ENCODE peak calls at places on chromosomes 3 and 15, in eight cellular contexts. W is WERI-Rb-1, O is astrocyte of the spinal cord, X is HFF-Myc, D is choroid plexus epithelial cell, F is lower lobe of right lung, Q is fibroblast of lung, V is lower leg skin. R is an unnamed sample.

GRCh38 chr15:98126326-98127090 is 166.0 kb downstream of the ARRDC4 start:
- DNase-seq in X (no peak), W (no peak), F (no peak), V (no peak), O (no peak), Q (no peak), D (no peak), R (no peak)

GRCh38 chr3:53089511-53089910 is 40.7 kb downstream of the RFT1 start:
- DNase-seq in X (no peak), D (peak), Q (no peak), W (no peak), F (no peak), V (no peak), O (no peak), R (no peak)

GRCh38 chr15:80967451-80967850 is 22.2 kb downstream of the MESD start:
- DNase-seq in X (no peak), Q (peak), W (no peak), F (no peak), O (peak), V (peak), D (peak), R (no peak)

GRCh38 chr15:50911641-50912040 is 3.2 kb downstream of the AP4E1 start:
- DNase-seq in X (no peak), W (no peak), F (no peak), Q (no peak), V (no peak), O (peak), D (peak), R (no peak)

GRCh38 chr15:85800460-85801123 is 5.9 kb upstream of the KLHL25 start:
- DNase-seq in W (peak), F (peak), X (no peak), V (no peak), Q (peak), O (peak), D (peak), R (no peak)

GRCh38 chr3:137294839-137295238 is 337.1 kb downstream of the IL20RB start:
- DNase-seq in X (no peak), W (no peak), O (no peak), V (no peak), D (no peak), Q (no peak), F (no peak), R (no peak)

GRCh38 chr3:171039674-171040073 is 13.2 kb upstream of the SLC2A2 start:
- DNase-seq in V (no peak), W (no peak), O (no peak), Q (no peak), F (no peak), D (peak), X (no peak), R (no peak)

GRCh38 chr15:33618300-33618699 is 307.5 kb downstream of the RYR3 start:
- DNase-seq in D (peak), F (no peak), X (no peak), O (no peak), V (no peak), W (no peak), Q (no peak), R (no peak)

GRCh38 chr3:126149256-126149902 is 31.0 kb downstream of the ALDH1L1 start:
- DNase-seq in F (peak), D (no peak), Q (no peak), O (no peak), V (peak), X (no peak), W (no peak), R (no peak)

GRCh38 chr3:53170325-53171108 is 9.5 kb downstream of the PRKCD start:
- DNase-seq in D (peak), F (peak), W (no peak), V (no peak), X (no peak), Q (no peak), O (no peak), R (peak)

GRCh38 chr3:76097588-76097975 is 312.2 kb upstream of the ZNF717 start:
- DNase-seq in W (no peak), X (no peak), V (no peak), O (no peak), Q (no peak), F (no peak), D (peak), R (no peak)

GRCh38 chr15:61186905-61187865 is 41.9 kb downstream of the RORA start:
- DNase-seq in O (no peak), V (peak), F (peak), W (no peak), D (no peak), Q (peak), X (no peak), R (no peak)

GRCh38 chr15:72766780-72767179 is 16.8 kb downstream of the ADPGK start:
- DNase-seq in F (no peak), V (no peak), O (no peak), X (no peak), Q (no peak), D (no peak), W (no peak), R (no peak)

GRCh38 chr15:70102827-70103226 is 5.1 kb upstream of the TLE3 start:
- DNase-seq in W (no peak), D (no peak), X (no peak), O (no peak), Q (no peak), F (no peak), V (no peak), R (no peak)

GRCh38 chr3:65334045-65334665 is 646.4 kb upstream of the ADAMTS9 start:
- DNase-seq in W (peak), V (no peak), Q (peak), D (peak), F (no peak), O (no peak), X (no peak), R (no peak)

GRCh38 chr15:47422901-47423300 is 294.4 kb upstream of the SEMA6D start:
- DNase-seq in Q (peak), V (no peak), O (peak), W (no peak), D (peak), X (no peak), F (no peak), R (no peak)

GRCh38 chr3:128794067-128794768 is 68.2 kb downstream of the RAB7A start:
- DNase-seq in F (no peak), D (peak), W (no peak), O (peak), Q (peak), X (no peak), V (no peak), R (no peak)

GRCh38 chr3:59121346-59122144 is 71.7 kb upstream of the CFAP20DC start:
- DNase-seq in V (no peak), X (no peak), W (no peak), Q (no peak), O (no peak), F (no peak), D (no peak), R (no peak)

GRCh38 chr15:78709263-78709882 is 68.4 kb upstream of the CHRNB4 start:
- DNase-seq in Q (peak), O (peak), F (peak), D (peak), V (peak), X (no peak), W (peak), R (peak)

GRCh38 chr15:98754283-98755022 is 106.1 kb downstream of the IGF1R start:
- DNase-seq in F (no peak), W (no peak), Q (peak), O (peak), X (no peak), D (peak), V (no peak), R (no peak)

GRCh38 chr3:126570103-126570541 is 11.4 kb upstream of the C3orf22 start:
- DNase-seq in F (no peak), X (no peak), Q (no peak), D (no peak), O (no peak), W (no peak), V (no peak), R (no peak)

GRCh38 chr15:95300958-95301357 is 1029.5 kb upstream of the NR2F2 start:
- DNase-seq in V (no peak), D (peak), X (no peak), O (no peak), Q (no peak), F (no peak), W (no peak), R (no peak)

GRCh38 chr3:72962317-72962716 is 34.3 kb upstream of the PPP4R2 start:
- DNase-seq in F (no peak), W (no peak), D (no peak), V (no peak), Q (no peak), X (no peak), O (no peak), R (no peak)

GRCh38 chr15:51649659-51650521 is 27.3 kb upstream of the DMXL2 start:
- DNase-seq in W (peak), D (peak), Q (peak), F (no peak), V (no peak), X (peak), O (peak), R (no peak)

GRCh38 chr3:45666729-45667440 is 22.3 kb upstream of the SACM1L start:
- DNase-seq in D (peak), X (no peak), O (peak), F (no peak), V (no peak), W (no peak), Q (peak), R (no peak)

GRCh38 chr3:152458725-152459515 is 190.2 kb downstream of the MBNL1 start:
- DNase-seq in X (no peak), O (peak), F (no peak), D (peak), W (no peak), V (no peak), Q (no peak), R (no peak)

GRCh38 chr3:42387802-42388651 is 22.4 kb downstream of the LYZL4 start:
- DNase-seq in W (no peak), V (no peak), D (peak), O (peak), Q (no peak), F (no peak), X (no peak), R (no peak)

GRCh38 chr3:134389865-134390264 is 15.6 kb upstream of the AMOTL2 start:
- DNase-seq in V (no peak), F (no peak), Q (no peak), D (no peak), O (no peak), X (no peak), W (no peak), R (no peak)

GRCh38 chr3:134397755-134398154 is 23.5 kb upstream of the AMOTL2 start:
- DNase-seq in W (no peak), V (no peak), X (no peak), O (no peak), D (no peak), F (no peak), Q (no peak), R (no peak)

GRCh38 chr3:134394380-134394779 is 20.1 kb upstream of the AMOTL2 start:
- DNase-seq in D (no peak), X (no peak), O (no peak), Q (no peak), F (no peak), W (no peak), V (no peak), R (no peak)

GRCh38 chr3:134392336-134392983 is 18.2 kb upstream of the AMOTL2 start:
- DNase-seq in W (no peak), Q (peak), D (peak), F (no peak), O (no peak), V (peak), X (no peak), R (no peak)

GRCh38 chr3:134395103-134395502 is 20.9 kb upstream of the AMOTL2 start:
- DNase-seq in V (no peak), O (no peak), D (no peak), Q (no peak), F (no peak), X (no peak), W (no peak), R (no peak)
- TF ChIP-seq CTCF in V (no peak), O (no peak), D (no peak), Q (no peak), F (no peak), X (no peak), W (no peak), R (no peak)

DNA sequence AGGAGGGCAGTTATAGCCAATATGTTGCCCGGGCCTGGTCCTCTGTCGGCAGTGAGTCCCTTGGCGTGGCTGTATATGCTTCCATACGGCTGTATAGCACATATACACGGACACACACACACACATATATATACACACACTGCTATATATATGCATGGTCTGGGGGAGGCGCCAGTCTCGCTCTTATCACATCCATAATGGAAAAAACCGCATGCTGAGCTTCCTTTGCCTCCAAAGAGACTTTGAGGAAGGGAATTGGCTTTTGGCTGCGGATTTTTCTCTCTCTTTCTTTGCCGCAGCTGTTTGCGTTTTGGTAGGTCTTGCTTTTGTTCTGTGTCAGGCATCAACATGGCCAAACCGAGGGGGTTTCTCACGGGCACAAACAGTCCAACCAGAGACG is 11.3 kb upstream of the TMEM115 start:
- DNase-seq in D (peak), X (no peak), W (peak), V (no peak), F (no peak), Q (peak), O (no peak), R (no peak)
- TF ChIP-seq CTCF in D (peak), X (peak), W (peak), V (no peak), F (no peak), Q (no peak), O (peak), R (no peak)

GRCh38 chr3:4736284-4736861 is 242.9 kb upstream of the BHLHE40 start:
- DNase-seq in O (no peak), W (no peak), F (peak), Q (no peak), V (peak), X (no peak), D (peak), R (no peak)
- TF ChIP-seq CTCF in O (no peak), W (no peak), F (no peak), Q (no peak), V (no peak), X (no peak), D (no peak), R (no peak)

GRCh38 chr3:113277886-113278598 is 66.7 kb downstream of the BOC start:
- DNase-seq in V (no peak), D (no peak), Q (no peak), X (no peak), F (no peak), O (no peak), W (no peak), R (no peak)
- TF ChIP-seq CTCF in V (no peak), D (peak), Q (no peak), X (no peak), F (no peak), O (peak), W (peak), R (no peak)

GRCh38 chr3:46847744-46848143 is 15.5 kb downstream of the MYL3 start:
- DNase-seq in X (no peak), D (no peak), O (no peak), Q (no peak), W (no peak), F (no peak), V (no peak), R (no peak)

GRCh38 chr3:46846624-46847542 is 16.4 kb downstream of the MYL3 start:
- DNase-seq in D (no peak), F (no peak), O (no peak), Q (no peak), X (no peak), W (no peak), V (peak), R (peak)

GRCh38 chr3:46849098-46849631 is 14.1 kb downstream of the MYL3 start:
- DNase-seq in Q (no peak), X (no peak), F (no peak), O (no peak), V (peak), W (no peak), D (no peak), R (peak)

GRCh38 chr3:46849686-46850467 is 13.4 kb downstream of the MYL3 start:
- DNase-seq in Q (no peak), X (no peak), F (no peak), V (peak), O (no peak), D (no peak), W (no peak), R (no peak)

DNA sequence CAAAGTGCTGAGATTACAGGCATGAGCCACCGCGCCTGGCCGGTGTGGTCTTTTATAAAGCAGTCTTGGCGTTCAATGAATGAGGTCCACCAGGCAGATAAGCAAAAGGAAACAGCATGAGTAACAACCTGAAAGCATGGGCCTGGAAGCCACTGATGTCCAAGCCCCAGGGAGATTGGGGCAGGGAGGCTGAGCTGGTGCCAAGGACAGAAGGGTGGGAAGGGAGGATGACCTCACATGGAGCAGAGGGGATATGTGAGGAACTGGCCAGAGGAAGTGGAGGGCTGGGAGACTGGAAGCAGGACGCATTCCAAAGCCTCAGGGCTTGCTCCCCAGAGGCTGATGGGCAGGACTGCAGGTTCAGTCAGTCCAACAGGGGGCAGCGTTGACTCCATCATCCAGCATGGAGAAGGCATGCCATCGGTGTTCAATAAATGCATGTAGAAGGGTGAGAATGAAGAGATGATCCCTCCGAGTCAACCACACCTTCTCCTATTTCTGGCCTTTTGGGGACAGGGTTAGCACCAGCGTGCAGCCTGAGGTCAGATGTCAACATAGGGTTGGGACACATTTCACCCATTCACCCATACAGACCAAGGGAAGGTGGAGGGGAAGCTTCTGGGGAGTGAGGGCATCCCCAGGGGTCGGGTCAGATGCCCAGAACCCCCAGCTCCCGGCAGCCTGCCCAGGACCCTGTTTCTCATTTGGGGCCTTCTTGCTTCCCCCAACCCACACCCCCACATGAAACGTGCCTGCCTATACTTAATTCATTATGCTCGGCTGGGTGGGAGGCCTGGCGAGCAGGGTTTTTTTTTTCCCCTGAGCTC is 14.8 kb downstream of the MYL3 start:
- DNase-seq in F (no peak), O (peak), X (no peak), Q (peak), V (peak), D (peak), W (no peak), R (peak)
- TF ChIP-seq CTCF in F (peak), O (peak), X (peak), Q (peak), V (no peak), D (peak), W (peak), R (peak)

GRCh38 chr3:194543550-194543949 is 56.7 kb upstream of the ATP13A3 start:
- DNase-seq in X (no peak), O (no peak), W (no peak), F (no peak), D (no peak), Q (no peak), V (no peak), R (no peak)

GRCh38 chr3:194539498-194539897 is 52.7 kb upstream of the ATP13A3 start:
- DNase-seq in F (no peak), V (no peak), X (no peak), D (no peak), O (no peak), Q (no peak), W (no peak), R (no peak)

GRCh38 chr3:194537732-194538247 is 51.0 kb upstream of the ATP13A3 start:
- DNase-seq in D (peak), X (peak), V (no peak), W (no peak), O (peak), Q (peak), F (no peak), R (no peak)

GRCh38 chr3:194541483-194541882 is 54.7 kb upstream of the ATP13A3 start:
- DNase-seq in O (no peak), F (no peak), W (no peak), Q (no peak), X (no peak), D (no peak), V (no peak), R (no peak)

DNA sequence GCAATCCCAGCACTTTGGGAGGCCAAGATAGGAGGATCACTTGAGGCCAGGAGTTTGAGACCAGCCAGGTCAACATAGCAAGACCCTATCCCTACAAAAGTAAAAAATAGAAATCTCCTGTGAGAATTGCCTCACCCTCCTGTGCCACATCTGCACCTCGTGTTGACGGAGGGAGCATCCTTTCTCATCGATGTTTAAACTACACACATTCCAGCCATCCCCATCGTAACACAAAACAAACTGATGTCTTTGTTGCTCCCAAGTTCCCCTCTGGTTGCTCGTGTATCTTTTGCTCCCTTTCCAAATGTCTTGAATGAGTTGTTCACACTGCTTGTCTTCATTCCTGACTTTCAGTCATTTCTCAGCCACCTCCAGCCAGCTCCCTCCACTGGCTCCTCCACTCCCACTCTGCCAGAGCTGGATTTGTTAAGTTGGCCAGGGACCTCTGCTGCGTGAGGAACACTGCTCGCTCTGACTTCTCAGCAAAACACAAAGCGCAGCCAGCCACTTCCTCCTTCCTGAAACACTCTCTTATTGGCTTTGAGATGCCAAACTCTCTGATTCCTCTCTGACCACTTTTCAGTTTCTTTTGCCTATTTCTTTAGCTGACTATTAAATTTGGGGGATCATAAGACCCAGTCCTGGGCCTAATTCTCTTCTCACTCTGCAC is 53.6 kb upstream of the ATP13A3 start:
- DNase-seq in F (peak), X (no peak), Q (no peak), W (no peak), V (peak), D (no peak), O (no peak), R (no peak)
- TF ChIP-seq CTCF in F (no peak), X (no peak), Q (no peak), W (no peak), V (no peak), D (no peak), O (no peak), R (no peak)

DNA sequence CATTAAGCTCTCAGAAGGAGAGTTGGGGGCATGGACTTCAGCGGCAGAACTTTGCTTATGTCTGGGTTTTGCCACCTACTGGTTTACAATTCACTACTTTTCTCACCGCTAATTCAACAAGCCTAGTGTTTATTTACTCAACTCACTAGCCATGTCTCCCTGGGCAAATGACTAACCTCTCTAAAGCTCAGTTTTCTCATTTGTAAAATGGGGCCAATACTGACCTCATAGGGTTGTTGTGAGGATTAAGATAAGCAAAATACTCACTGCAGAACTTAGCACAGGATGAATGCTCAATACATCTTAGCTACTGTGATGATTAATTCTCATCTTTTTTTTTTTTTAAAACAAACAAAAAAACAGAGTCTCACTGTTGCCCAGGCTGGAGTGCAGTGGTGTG is 106.3 kb downstream of the CADPS start:
- DNase-seq in F (no peak), D (no peak), X (no peak), Q (no peak), O (no peak), W (no peak), V (no peak), R (no peak)
- TF ChIP-seq CTCF in F (no peak), D (no peak), X (no peak), Q (no peak), O (no peak), W (no peak), V (no peak), R (no peak)

R was measured in CD14-positive monocyte.